ENCODE peak calls at places on chromosome 21, in five cellular contexts. I is activated CD4-positive, alpha-beta T cell treated with anti-CD3 and anti-CD28 coated beads for 36 hours; V is RPMI7951; Q is aorta; W is NB4. Z is an unnamed sample.
A peak's percentile ranks its signal among the peaks of the same experiment; 100 is the strongest.

GRCh38 chr21:15121655-15122120 is 56.9 kb upstream of the NRIP1 start:
- DNase-seq in Q (no peak), I (no peak), W (no peak), V (no peak), Z (no peak)

GRCh38 chr21:14862794-14863720 is 201.7 kb downstream of the NRIP1 start:
- DNase-seq in Q (no peak), V (no peak), I (peak; percentile 36), W (no peak), Z (no peak)

GRCh38 chr21:38448619-38449186 is 49.6 kb downstream of the ERG start:
- DNase-seq in I (no peak), W (peak; percentile 78), Q (no peak), V (no peak), Z (no peak)

GRCh38 chr21:26519142-26519541 is 53.9 kb downstream of the CYYR1 start:
- DNase-seq in W (no peak), V (no peak), Q (no peak), I (no peak), Z (no peak)

GRCh38 chr21:43771698-43772367 is 4.3 kb downstream of the CSTB start:
- DNase-seq in Q (no peak), I (no peak), W (peak; percentile 48), V (peak; percentile 31), Z (no peak)

GRCh38 chr21:44353200-44353970 is at the start of gene TRPM2:
- DNase-seq in I (peak; percentile 48), W (peak; percentile 97), Q (peak; percentile 82), V (no peak), Z (no peak)

GRCh38 chr21:46425061-46425460 is 33.6 kb upstream of the DIP2A start:
- DNase-seq in V (no peak), Q (no peak), I (no peak), W (no peak), Z (no peak)

GRCh38 chr21:34129039-34129891 is 55.9 kb downstream of the MRPS6 start:
- DNase-seq in I (peak; percentile 87), Q (peak; percentile 67), V (peak; percentile 87), W (no peak), Z (no peak)

GRCh38 chr21:23083242-23083641 is 2085.0 kb downstream of the NCAM2 start:
- DNase-seq in W (no peak), Q (no peak), V (no peak), I (no peak), Z (no peak)

Z was measured in naive B cell.